ENCODE peak calls at places on chromosome 15, in seven cellular contexts. One of them, this sample, is unnamed.
A peak's percentile ranks its signal among the peaks of the same experiment; 100 is the strongest.

GRCh38 chr15:91263632-91264477 is 163.8 kb downstream of the SV2B start:
- DNase-seq in breast epithelium: peak; percentile 26
- DNase-seq in T-helper 1 cell: no peak
- DNase-seq in SW480: no peak
- DNase-seq in hypothalamus: no peak
- DNase-seq in iris pigment epithelial cell: peak; percentile 31
- DNase-seq in stimulated activated CD4-positive, alpha-beta T cell treated with anti-CD3 and anti-CD28 coated beads, TNF-alpha, amount 100 ng/mL, for 4 hours: no peak
- DNase-seq in this sample: no peak

GRCh38 chr15:81101894-81102815 is 31.9 kb upstream of the CFAP161 start:
- DNase-seq in breast epithelium: no peak
- DNase-seq in T-helper 1 cell: no peak
- DNase-seq in SW480: no peak
- DNase-seq in hypothalamus: no peak
- DNase-seq in iris pigment epithelial cell: no peak
- DNase-seq in stimulated activated CD4-positive, alpha-beta T cell treated with anti-CD3 and anti-CD28 coated beads, TNF-alpha, amount 100 ng/mL, for 4 hours: no peak
- DNase-seq in this sample: no peak

GRCh38 chr15:99326235-99326634 is 75.0 kb downstream of the LRRC28 start:
- DNase-seq in breast epithelium: peak; percentile 45
- DNase-seq in T-helper 1 cell: no peak
- DNase-seq in SW480: no peak
- DNase-seq in hypothalamus: no peak
- DNase-seq in iris pigment epithelial cell: no peak
- DNase-seq in stimulated activated CD4-positive, alpha-beta T cell treated with anti-CD3 and anti-CD28 coated beads, TNF-alpha, amount 100 ng/mL, for 4 hours: no peak
- DNase-seq in this sample: no peak

GRCh38 chr15:58469432-58470353 is 37.9 kb downstream of the LIPC start:
- DNase-seq in breast epithelium: no peak
- DNase-seq in T-helper 1 cell: no peak
- DNase-seq in SW480: peak; percentile 79
- DNase-seq in hypothalamus: no peak
- DNase-seq in iris pigment epithelial cell: peak; percentile 99
- DNase-seq in stimulated activated CD4-positive, alpha-beta T cell treated with anti-CD3 and anti-CD28 coated beads, TNF-alpha, amount 100 ng/mL, for 4 hours: no peak
- DNase-seq in this sample: no peak

GRCh38 chr15:56736308-56736707 is 3.0 kb upstream of the ZNF280D start:
- DNase-seq in breast epithelium: no peak
- DNase-seq in T-helper 1 cell: no peak
- DNase-seq in SW480: no peak
- DNase-seq in hypothalamus: no peak
- DNase-seq in iris pigment epithelial cell: peak; percentile 75
- DNase-seq in stimulated activated CD4-positive, alpha-beta T cell treated with anti-CD3 and anti-CD28 coated beads, TNF-alpha, amount 100 ng/mL, for 4 hours: no peak
- DNase-seq in this sample: no peak

GRCh38 chr15:66961901-66962300 is 103.5 kb upstream of the SMAD3 start:
- DNase-seq in breast epithelium: no peak
- DNase-seq in T-helper 1 cell: no peak
- DNase-seq in SW480: no peak
- DNase-seq in hypothalamus: no peak
- DNase-seq in iris pigment epithelial cell: no peak
- DNase-seq in stimulated activated CD4-positive, alpha-beta T cell treated with anti-CD3 and anti-CD28 coated beads, TNF-alpha, amount 100 ng/mL, for 4 hours: no peak
- DNase-seq in this sample: no peak

GRCh38 chr15:64143276-64143675 is 8.3 kb upstream of the SNX22 start:
- DNase-seq in breast epithelium: no peak
- DNase-seq in T-helper 1 cell: no peak
- DNase-seq in SW480: no peak
- DNase-seq in hypothalamus: no peak
- DNase-seq in iris pigment epithelial cell: no peak
- DNase-seq in stimulated activated CD4-positive, alpha-beta T cell treated with anti-CD3 and anti-CD28 coated beads, TNF-alpha, amount 100 ng/mL, for 4 hours: no peak
- DNase-seq in this sample: no peak

GRCh38 chr15:42373274-42373673 is 14.0 kb downstream of the CAPN3 start:
- DNase-seq in breast epithelium: no peak
- DNase-seq in T-helper 1 cell: no peak
- DNase-seq in SW480: no peak
- DNase-seq in hypothalamus: no peak
- DNase-seq in iris pigment epithelial cell: no peak
- DNase-seq in stimulated activated CD4-positive, alpha-beta T cell treated with anti-CD3 and anti-CD28 coated beads, TNF-alpha, amount 100 ng/mL, for 4 hours: no peak
- DNase-seq in this sample: no peak

GRCh38 chr15:37109952-37110630 is 9.7 kb upstream of the MEIS2 start:
- DNase-seq in breast epithelium: no peak
- DNase-seq in T-helper 1 cell: no peak
- DNase-seq in SW480: peak; percentile 17
- DNase-seq in hypothalamus: no peak
- DNase-seq in iris pigment epithelial cell: no peak
- DNase-seq in stimulated activated CD4-positive, alpha-beta T cell treated with anti-CD3 and anti-CD28 coated beads, TNF-alpha, amount 100 ng/mL, for 4 hours: no peak
- DNase-seq in this sample: no peak

GRCh38 chr15:78112551-78112950 is 18.7 kb downstream of the CIB2 start:
- DNase-seq in breast epithelium: no peak
- DNase-seq in T-helper 1 cell: no peak
- DNase-seq in SW480: no peak
- DNase-seq in hypothalamus: no peak
- DNase-seq in iris pigment epithelial cell: no peak
- DNase-seq in stimulated activated CD4-positive, alpha-beta T cell treated with anti-CD3 and anti-CD28 coated beads, TNF-alpha, amount 100 ng/mL, for 4 hours: no peak
- DNase-seq in this sample: no peak

GRCh38 chr15:89898628-89899302 is 5.0 kb upstream of the AP3S2 start:
- DNase-seq in breast epithelium: no peak
- DNase-seq in T-helper 1 cell: peak; percentile 25
- DNase-seq in SW480: peak; percentile 80
- DNase-seq in hypothalamus: no peak
- DNase-seq in iris pigment epithelial cell: peak; percentile 68
- DNase-seq in stimulated activated CD4-positive, alpha-beta T cell treated with anti-CD3 and anti-CD28 coated beads, TNF-alpha, amount 100 ng/mL, for 4 hours: peak; percentile 7
- DNase-seq in this sample: peak; percentile 19

GRCh38 chr15:49045691-49046112 is 544 bp downstream of the SECISBP2L start:
- DNase-seq in breast epithelium: no peak
- DNase-seq in T-helper 1 cell: no peak
- DNase-seq in SW480: peak; percentile 55
- DNase-seq in hypothalamus: no peak
- DNase-seq in iris pigment epithelial cell: peak; percentile 58
- DNase-seq in stimulated activated CD4-positive, alpha-beta T cell treated with anti-CD3 and anti-CD28 coated beads, TNF-alpha, amount 100 ng/mL, for 4 hours: no peak
- DNase-seq in this sample: no peak

GRCh38 chr15:78828930-78829329 is 17.7 kb upstream of the ADAMTS7 start:
- DNase-seq in breast epithelium: no peak
- DNase-seq in T-helper 1 cell: no peak
- DNase-seq in SW480: no peak
- DNase-seq in hypothalamus: no peak
- DNase-seq in iris pigment epithelial cell: no peak
- DNase-seq in stimulated activated CD4-positive, alpha-beta T cell treated with anti-CD3 and anti-CD28 coated beads, TNF-alpha, amount 100 ng/mL, for 4 hours: no peak
- DNase-seq in this sample: no peak

GRCh38 chr15:29103825-29104565 is 165.6 kb downstream of the NSMCE3 start:
- DNase-seq in breast epithelium: peak; percentile 36
- DNase-seq in T-helper 1 cell: no peak
- DNase-seq in SW480: peak; percentile 73
- DNase-seq in hypothalamus: peak; percentile 72
- DNase-seq in iris pigment epithelial cell: peak; percentile 91
- DNase-seq in stimulated activated CD4-positive, alpha-beta T cell treated with anti-CD3 and anti-CD28 coated beads, TNF-alpha, amount 100 ng/mL, for 4 hours: no peak
- DNase-seq in this sample: no peak

GRCh38 chr15:66269326-66270090 is 16.0 kb upstream of the MEGF11 start:
- DNase-seq in breast epithelium: no peak
- DNase-seq in T-helper 1 cell: no peak
- DNase-seq in SW480: peak; percentile 85
- DNase-seq in hypothalamus: no peak
- DNase-seq in iris pigment epithelial cell: peak; percentile 38
- DNase-seq in stimulated activated CD4-positive, alpha-beta T cell treated with anti-CD3 and anti-CD28 coated beads, TNF-alpha, amount 100 ng/mL, for 4 hours: no peak
- DNase-seq in this sample: no peak

GRCh38 chr15:90018216-90018831 is 17.2 kb downstream of the ZNF710 start:
- DNase-seq in breast epithelium: no peak
- DNase-seq in T-helper 1 cell: no peak
- DNase-seq in SW480: no peak
- DNase-seq in hypothalamus: no peak
- DNase-seq in iris pigment epithelial cell: no peak
- DNase-seq in stimulated activated CD4-positive, alpha-beta T cell treated with anti-CD3 and anti-CD28 coated beads, TNF-alpha, amount 100 ng/mL, for 4 hours: no peak
- DNase-seq in this sample: no peak

This sample was measured in T-helper 17 cell.